ENCODE peak calls at places on chromosomes 1 and 21, in seven cellular contexts. L is fibroblast of pulmonary artery, C is GM12865, G is HFF-Myc, R is prostate gland, F is fibroblast of mammary gland, V is astrocyte of the spinal cord. W is an unnamed sample.

GRCh38 chr1:32981003-32981909 is 16.6 kb upstream of the RNF19B start:
- DNase-seq in L (peak), C (peak), G (no peak), R (peak), F (peak), V (peak), W (peak)

GRCh38 chr21:39062196-39062900 is 120.9 kb downstream of the PSMG1 start:
- DNase-seq in L (no peak), C (no peak), G (no peak), R (no peak), F (no peak), V (no peak), W (no peak)

GRCh38 chr1:160129046-160129445 is 13.5 kb downstream of the ATP1A2 start:
- DNase-seq in L (no peak), C (no peak), G (no peak), R (no peak), F (peak), V (peak), W (no peak)

GRCh38 chr1:234111458-234112142 is 207.1 kb downstream of the SLC35F3 start:
- DNase-seq in L (peak), C (no peak), G (no peak), R (peak), F (no peak), V (peak), W (peak)

GRCh38 chr1:39776886-39777683 is 5.9 kb upstream of the OXCT2 start:
- DNase-seq in L (no peak), C (no peak), G (no peak), R (no peak), F (no peak), V (no peak), W (no peak)

GRCh38 chr1:37987679-37988078 is 2.1 kb downstream of the SF3A3 start:
- DNase-seq in L (no peak), C (no peak), G (no peak), R (no peak), F (no peak), V (no peak), W (no peak)

GRCh38 chr1:233487415-233487814 is 126.5 kb upstream of the KCNK1 start:
- DNase-seq in L (no peak), C (peak), G (no peak), R (no peak), F (no peak), V (no peak), W (no peak)

GRCh38 chr21:45357436-45358260 is 47.3 kb upstream of the COL18A1 start:
- DNase-seq in L (no peak), C (no peak), G (no peak), R (no peak), F (peak), V (no peak), W (no peak)

GRCh38 chr1:227788279-227789041 is 27.0 kb upstream of the PRSS38 start:
- DNase-seq in L (peak), C (no peak), G (no peak), R (no peak), F (no peak), V (peak), W (peak)

GRCh38 chr1:82994866-82995370 is 1004.0 kb downstream of the TTLL7 start:
- DNase-seq in L (peak), C (no peak), G (no peak), R (no peak), F (peak), V (no peak), W (peak)

GRCh38 chr1:110433803-110434202 is 17.1 kb upstream of the PROK1 start:
- DNase-seq in L (peak), C (peak), G (no peak), R (no peak), F (peak), V (peak), W (peak)

GRCh38 chr1:93988634-93989350 is 79.6 kb upstream of the GCLM start:
- DNase-seq in L (peak), C (no peak), G (no peak), R (peak), F (peak), V (peak), W (peak)

GRCh38 chr1:160567858-160568682 is 11.2 kb downstream of the CD84 start:
- DNase-seq in L (no peak), C (peak), G (no peak), R (no peak), F (no peak), V (no peak), W (no peak)

GRCh38 chr1:106254748-106255147 is 801.7 kb upstream of the PRMT6 start:
- DNase-seq in L (peak), C (no peak), G (no peak), R (no peak), F (no peak), V (no peak), W (no peak)

GRCh38 chr1:106249810-106250209 is 806.7 kb upstream of the PRMT6 start:
- DNase-seq in L (no peak), C (no peak), G (no peak), R (no peak), F (no peak), V (no peak), W (no peak)

GRCh38 chr1:106249365-106249764 is 807.1 kb upstream of the PRMT6 start:
- DNase-seq in L (no peak), C (no peak), G (no peak), R (no peak), F (no peak), V (no peak), W (no peak)
- H3K4me3 ChIP-seq in L (no peak), C (no peak), G (no peak), R (no peak), F (no peak), V (no peak), W (no peak)

GRCh38 chr1:11800391-11800755 is 5.4 kb downstream of the MTHFR start:
- DNase-seq in L (no peak), C (no peak), G (no peak), R (no peak), F (no peak), V (no peak), W (no peak)

GRCh38 chr1:11804666-11805453 is 904 bp downstream of the MTHFR start:
- DNase-seq in L (peak), C (peak), G (peak), R (peak), F (peak), V (peak), W (peak)

GRCh38 chr1:11802973-11803885 is 2.5 kb downstream of the MTHFR start:
- DNase-seq in L (peak), C (peak), G (peak), R (peak), F (peak), V (peak), W (peak)

GRCh38 chr1:11800756-11801433 is 4.9 kb downstream of the MTHFR start:
- DNase-seq in L (no peak), C (no peak), G (no peak), R (no peak), F (no peak), V (no peak), W (no peak)

DNA sequence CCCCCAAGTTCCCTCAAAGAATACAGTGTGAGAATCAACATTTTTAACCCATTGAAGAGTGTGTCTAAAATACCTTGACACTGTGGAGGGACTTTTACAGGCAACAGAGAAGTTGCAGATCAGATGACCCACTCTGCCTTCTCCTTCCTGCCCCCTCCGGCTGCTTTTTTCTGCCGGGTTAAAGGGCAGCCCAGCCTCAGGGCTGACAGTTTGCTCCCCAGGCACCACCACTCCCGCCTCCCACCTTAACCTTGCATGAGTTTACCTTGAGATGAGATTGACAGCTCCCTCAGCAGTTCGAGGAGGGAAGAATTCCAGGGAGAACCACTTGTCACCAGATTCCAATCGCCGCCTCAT is 3.2 kb downstream of the MTHFR start:
- DNase-seq in L (no peak), C (no peak), G (no peak), R (no peak), F (no peak), V (no peak), W (peak)
- H3K4me3 ChIP-seq in L (peak), C (peak), G (peak), R (peak), F (peak), V (peak), W (peak)

GRCh38 chr1:46410156-46411009 is 16.3 kb downstream of the FAAH start:
- DNase-seq in L (peak), C (no peak), G (no peak), R (no peak), F (peak), V (no peak), W (no peak)
- H3K4me3 ChIP-seq in L (no peak), C (no peak), G (no peak), R (no peak), F (no peak), V (no peak), W (no peak)

DNA sequence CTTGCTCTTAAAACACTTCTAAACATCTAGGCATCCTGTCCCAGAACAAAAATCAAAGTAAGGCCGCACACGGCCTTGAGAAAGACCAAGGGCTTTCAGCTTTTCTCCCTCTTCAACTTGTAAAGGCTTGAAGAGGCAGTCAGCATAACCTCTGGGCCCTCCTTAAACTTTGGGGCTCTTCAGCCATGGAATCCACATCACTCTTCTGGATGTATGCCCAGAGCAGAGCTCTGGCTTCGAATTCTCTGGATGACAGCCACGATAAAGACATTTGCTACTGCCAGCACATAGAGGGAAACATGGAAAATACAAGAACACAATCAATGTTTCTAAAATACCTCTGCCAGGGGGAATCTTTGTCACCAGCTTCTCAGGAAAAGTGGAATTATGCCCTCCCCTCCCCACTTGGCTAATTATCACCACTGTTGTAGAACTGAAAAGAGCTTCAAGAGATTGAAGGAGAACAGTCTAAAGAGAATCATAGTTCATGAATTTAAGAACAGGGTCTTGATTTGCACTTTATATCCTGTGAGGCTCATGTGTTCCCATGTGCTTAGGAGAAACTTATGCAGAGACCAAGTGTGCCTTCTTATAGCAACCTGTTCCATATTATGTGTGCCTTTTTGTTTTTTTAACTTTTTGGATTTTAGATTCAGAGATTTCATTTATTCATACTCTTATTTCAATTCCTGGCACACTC is 39.0 kb upstream of the DPT start:
- DNase-seq in L (peak), C (no peak), G (peak), R (no peak), F (peak), V (peak), W (peak)
- H3K4me3 ChIP-seq in L (no peak), C (no peak), G (no peak), R (no peak), F (no peak), V (no peak), W (no peak)